ENCODE peak calls at places on chromosomes 11 and 22, in seven cellular contexts. A is Peyer's patch, Z is left ventricle myocardium inferior, M is Panc1, R is body of pancreas, I is A549, T is fibroblast of lung. C is an unnamed sample.

GRCh38 chr22:50304528-50305392 is 2.7 kb downstream of the PLXNB2 start:
- DNase-seq in Z (no peak), I (no peak), T (peak), A (peak), R (peak), M (no peak), C (peak)

GRCh38 chr11:105389952-105390351 is 219.9 kb upstream of the GRIA4 start:
- DNase-seq in M (no peak), Z (no peak), I (no peak), A (no peak), R (no peak), T (no peak), C (no peak)

GRCh38 chr22:34306361-34306760 is 386.1 kb upstream of the LARGE1 start:
- DNase-seq in M (no peak), T (no peak), R (no peak), A (no peak), I (no peak), Z (no peak), C (no peak)

GRCh38 chr11:10294289-10294953 is 402 bp upstream of the SBF2 start:
- DNase-seq in T (peak), A (peak), Z (peak), M (no peak), I (peak), R (peak), C (no peak)

GRCh38 chr11:84214557-84214956 is 928.4 kb upstream of the CCDC90B start:
- DNase-seq in I (no peak), M (no peak), Z (no peak), R (no peak), A (no peak), T (no peak), C (no peak)

GRCh38 chr22:49964493-49965290 is 4.1 kb downstream of the PIM3 start:
- DNase-seq in Z (peak), I (no peak), R (peak), M (no peak), A (peak), T (no peak), C (no peak)

GRCh38 chr11:115581871-115582639 is 77.8 kb upstream of the CADM1 start:
- DNase-seq in T (peak), Z (no peak), A (no peak), I (no peak), M (peak), R (no peak), C (no peak)

GRCh38 chr11:125272092-125272491 is 107.5 kb downstream of the PKNOX2 start:
- DNase-seq in R (no peak), T (no peak), I (no peak), M (no peak), Z (no peak), A (no peak), C (no peak)

GRCh38 chr11:102287963-102288744 is 29.1 kb upstream of the BIRC3 start:
- DNase-seq in I (peak), T (peak), M (peak), Z (no peak), A (no peak), R (peak), C (peak)

GRCh38 chr11:19279455-19279854 is 38.7 kb upstream of the E2F8 start:
- DNase-seq in I (no peak), A (no peak), Z (no peak), T (no peak), M (no peak), R (no peak), C (no peak)

GRCh38 chr11:75342966-75343870 is 8.2 kb downstream of the ARRB1 start:
- DNase-seq in I (peak), A (peak), T (peak), Z (no peak), M (no peak), R (peak), C (no peak)

GRCh38 chr22:37742374-37743092 is 45.7 kb downstream of the TRIOBP start:
- DNase-seq in T (peak), M (no peak), I (no peak), A (peak), Z (no peak), R (no peak), C (peak)

GRCh38 chr22:32839776-32840571 is 38.5 kb downstream of the TIMP3 start:
- DNase-seq in A (no peak), M (no peak), R (no peak), I (no peak), Z (peak), T (no peak), C (no peak)

GRCh38 chr11:14872032-14872431 is 20.0 kb downstream of the CYP2R1 start:
- DNase-seq in R (no peak), T (peak), A (no peak), Z (no peak), M (no peak), I (no peak), C (no peak)

GRCh38 chr11:27423125-27423524 is 49.5 kb downstream of the LGR4 start:
- DNase-seq in R (peak), Z (peak), T (peak), I (no peak), M (no peak), A (peak), C (no peak)

GRCh38 chr22:17880468-17880867 is 106.2 kb upstream of the BID start:
- DNase-seq in R (no peak), A (no peak), M (no peak), Z (no peak), I (no peak), T (no peak), C (no peak)

GRCh38 chr11:2582436-2582931 is 117.3 kb downstream of the KCNQ1OT1 start:
- DNase-seq in I (no peak), T (no peak), Z (peak), R (peak), M (no peak), A (peak), C (peak)

GRCh38 chr11:113137735-113138529 is 176.5 kb upstream of the TTC12 start:
- DNase-seq in R (no peak), I (no peak), T (no peak), A (no peak), Z (no peak), M (no peak), C (no peak)

GRCh38 chr11:121127809-121128208 is 26.8 kb downstream of the TECTA start:
- DNase-seq in T (no peak), M (no peak), R (no peak), A (no peak), I (no peak), Z (no peak), C (no peak)

GRCh38 chr11:2537896-2538855 is 93.4 kb downstream of the KCNQ1 start:
- DNase-seq in A (peak), Z (no peak), M (no peak), I (no peak), R (peak), T (no peak), C (peak)

GRCh38 chr11:12092714-12093113 is 17.7 kb upstream of the MICAL2 start:
- DNase-seq in I (no peak), A (peak), T (no peak), R (no peak), Z (no peak), M (no peak), C (no peak)

GRCh38 chr11:119664063-119664572 is 64.9 kb downstream of the NECTIN1 start:
- DNase-seq in T (peak), M (no peak), A (no peak), Z (no peak), I (no peak), R (peak), C (no peak)

GRCh38 chr22:50508897-50509296 is 873 bp downstream of the NCAPH2 start:
- DNase-seq in R (no peak), I (no peak), M (no peak), A (no peak), Z (no peak), T (no peak), C (no peak)

GRCh38 chr11:10348650-10349280 is 43.9 kb downstream of the ADM start:
- DNase-seq in R (no peak), M (no peak), T (peak), A (no peak), I (no peak), Z (no peak), C (no peak)

GRCh38 chr11:114340311-114341131 is 44.3 kb downstream of the NNMT start:
- DNase-seq in Z (peak), T (peak), A (peak), I (peak), R (peak), M (peak), C (no peak)

GRCh38 chr11:2585566-2586090 is 114.2 kb downstream of the KCNQ1OT1 start:
- DNase-seq in T (no peak), R (peak), A (peak), Z (no peak), I (no peak), M (no peak), C (no peak)

GRCh38 chr11:33040862-33041453 is 1.6 kb downstream of the TCP11L1 start:
- DNase-seq in M (no peak), I (no peak), R (no peak), A (no peak), Z (no peak), T (no peak), C (no peak)

GRCh38 chr22:40679964-40680818 is 907 bp downstream of the MCHR1 start:
- DNase-seq in I (no peak), T (no peak), M (no peak), Z (no peak), R (no peak), A (no peak), C (no peak)

GRCh38 chr11:10301656-10302293 is 3.1 kb upstream of the ADM start:
- DNase-seq in T (peak), A (no peak), R (no peak), M (no peak), Z (no peak), I (no peak), C (no peak)

GRCh38 chr11:129056916-129057315 is 114.2 kb upstream of the TP53AIP1 start:
- DNase-seq in T (no peak), A (no peak), I (no peak), R (no peak), Z (no peak), M (no peak), C (no peak)

GRCh38 chr11:71996946-71997345 is 1.8 kb upstream of the IL18BP start:
- DNase-seq in Z (peak), M (no peak), R (no peak), T (no peak), I (no peak), A (no peak), C (peak)

GRCh38 chr11:41118521-41118920 is 340.9 kb downstream of the LRRC4C start:
- DNase-seq in M (no peak), T (no peak), R (no peak), A (no peak), I (no peak), Z (no peak), C (no peak)

GRCh38 chr11:4551346-4551979 is 6.5 kb downstream of the OR52M1 start:
- DNase-seq in T (no peak), Z (no peak), I (no peak), R (no peak), M (no peak), A (no peak), C (no peak)

GRCh38 chr11:11451501-11452005 is 98.5 kb upstream of the CSNK2A3 start:
- DNase-seq in T (peak), M (no peak), A (no peak), R (no peak), I (peak), Z (no peak), C (no peak)

GRCh38 chr11:69356703-69357457 is 62.9 kb downstream of the MYEOV start:
- DNase-seq in M (no peak), T (no peak), A (no peak), I (no peak), Z (no peak), R (no peak), C (no peak)

GRCh38 chr22:31451709-31452571 is 37.7 kb downstream of the EIF4ENIF1 start:
- DNase-seq in R (no peak), I (peak), A (no peak), Z (no peak), T (peak), M (peak), C (no peak)

GRCh38 chr11:73359930-73360742 is 16.1 kb upstream of the RELT start:
- DNase-seq in Z (no peak), I (peak), R (no peak), T (peak), M (no peak), A (no peak), C (no peak)

GRCh38 chr22:50724616-50725015 is 13.4 kb upstream of the ACR start:
- DNase-seq in I (no peak), A (no peak), M (no peak), T (no peak), Z (no peak), R (no peak), C (no peak)

GRCh38 chr22:32660292-32660691 is 141.2 kb upstream of the TIMP3 start:
- DNase-seq in Z (peak), T (peak), A (peak), R (peak), I (peak), M (peak), C (peak)

GRCh38 chr11:132992838-132993680 is 539.2 kb downstream of the OPCML start:
- DNase-seq in I (no peak), T (peak), A (no peak), R (no peak), M (no peak), Z (no peak), C (no peak)

GRCh38 chr22:42303304-42304020 is 33.0 kb upstream of the TCF20 start:
- DNase-seq in A (peak), T (no peak), R (no peak), Z (no peak), I (no peak), M (no peak), C (no peak)
- TF ChIP-seq CTCF in A (no peak), T (no peak), R (no peak), Z (no peak), I (no peak), M (no peak), C (no peak)

GRCh38 chr22:44596726-44597125 is 98.7 kb upstream of the RTL6 start:
- DNase-seq in I (no peak), T (no peak), R (no peak), A (no peak), M (no peak), Z (no peak), C (no peak)
- TF ChIP-seq CTCF in I (no peak), T (no peak), R (no peak), A (no peak), M (no peak), Z (no peak), C (no peak)

GRCh38 chr11:23112987-23113886 is 253.0 kb upstream of the CCDC179 start:
- DNase-seq in I (peak), R (peak), M (peak), Z (no peak), T (peak), A (peak), C (no peak)
- TF ChIP-seq CTCF in I (peak), R (peak), M (peak), Z (peak), T (peak), A (peak), C (no peak)

GRCh38 chr11:96045622-96046456 is 121.9 kb upstream of the MTMR2 start:
- DNase-seq in T (peak), I (no peak), A (no peak), R (peak), Z (peak), M (no peak), C (no peak)
- TF ChIP-seq CTCF in T (peak), I (no peak), A (no peak), R (peak), Z (no peak), M (peak), C (no peak)

GRCh38 chr11:65129649-65130441 is 4.5 kb downstream of the SYVN1 start:
- DNase-seq in A (peak), R (no peak), M (no peak), Z (no peak), T (no peak), I (no peak), C (peak)
- TF ChIP-seq CTCF in A (no peak), R (no peak), M (no peak), Z (no peak), T (no peak), I (no peak), C (no peak)